ENCODE peak calls at places on chromosomes 16 and 17, in ten cellular contexts. D is NCI-H1436, M is AG10803, P is hypothalamus, F is NCI-H2029 treated with DMSO at 0.1 percent for 48 hours, N is hippocampal formation, X is hepatic stellate cell, L is nephron progenitor cell, T is left ventricle myocardium superior, Y is Kasumi-1. G is an unnamed sample.

GRCh38 chr16:72932050-72932449 is 115.9 kb downstream of the ZFHX3 start:
- DNase-seq in L (no peak), N (no peak), D (no peak), F (no peak), T (no peak), X (no peak), Y (peak), P (no peak), M (no peak), G (no peak)

GRCh38 chr16:60636117-60636516 is 1400.1 kb downstream of the CDH8 start:
- DNase-seq in D (no peak), X (no peak), L (no peak), M (no peak), N (no peak), P (no peak), T (no peak), F (no peak), Y (no peak), G (no peak)

GRCh38 chr17:50149099-50149424 is 1.4 kb downstream of the PPP1R9B start:
- DNase-seq in M (no peak), F (no peak), Y (no peak), X (no peak), L (no peak), P (no peak), T (no peak), N (no peak), D (no peak), G (no peak)

GRCh38 chr16:86604436-86605220 is 26.3 kb downstream of the FOXL1 start:
- DNase-seq in N (no peak), L (no peak), P (no peak), F (no peak), Y (no peak), X (no peak), D (no peak), M (no peak), T (no peak), G (no peak)

GRCh38 chr17:43545383-43545632 is 832 bp downstream of the ETV4 start:
- DNase-seq in N (no peak), P (no peak), M (no peak), F (no peak), X (peak), L (no peak), Y (no peak), T (peak), D (no peak), G (no peak)

GRCh38 chr16:57815987-57816745 is 13.9 kb upstream of the KIFC3 start:
- DNase-seq in L (no peak), T (peak), Y (peak), P (peak), F (no peak), X (peak), D (no peak), N (peak), M (peak), G (peak)

GRCh38 chr17:9628509-9628908 is 16.8 kb upstream of the USP43 start:
- DNase-seq in P (no peak), M (no peak), Y (no peak), D (no peak), N (no peak), T (no peak), L (no peak), X (no peak), F (no peak), G (no peak)

GRCh38 chr16:27475561-27475960 is 73.6 kb downstream of the IL21R start:
- DNase-seq in T (no peak), X (peak), P (no peak), Y (no peak), M (peak), F (no peak), D (no peak), L (no peak), N (no peak), G (peak)

GRCh38 chr16:63816304-63816703 is 1305.6 kb downstream of the CDH11 start:
- DNase-seq in T (no peak), Y (no peak), X (no peak), F (no peak), L (no peak), N (no peak), P (no peak), D (no peak), M (no peak), G (no peak)

GRCh38 chr16:73713817-73714495 is 582.7 kb upstream of the PSMD7 start:
- DNase-seq in M (peak), L (peak), P (no peak), T (peak), N (peak), D (no peak), X (peak), Y (peak), F (no peak), G (peak)

GRCh38 chr16:23013484-23013883 is 135.8 kb downstream of the USP31 start:
- DNase-seq in P (no peak), F (no peak), N (no peak), T (no peak), D (no peak), M (no peak), Y (no peak), L (no peak), X (no peak), G (no peak)

GRCh38 chr16:5206331-5206990 is 108.9 kb upstream of the EEF2KMT start:
- DNase-seq in Y (no peak), P (no peak), X (no peak), L (no peak), T (no peak), M (no peak), N (no peak), D (no peak), F (no peak), G (no peak)

GRCh38 chr17:77863814-77864161 is 94.7 kb upstream of the TNRC6C start:
- DNase-seq in L (peak), D (no peak), P (no peak), Y (peak), F (peak), T (peak), N (no peak), X (peak), M (peak), G (no peak)

GRCh38 chr16:77212736-77213541 is 13.7 kb downstream of the SYCE1L start:
- DNase-seq in P (no peak), D (peak), L (peak), F (peak), X (no peak), T (peak), Y (peak), N (no peak), M (no peak), G (no peak)

GRCh38 chr17:15121426-15121825 is 143.7 kb downstream of the PMP22 start:
- DNase-seq in P (no peak), N (no peak), T (no peak), X (no peak), F (no peak), D (no peak), Y (no peak), M (peak), L (no peak), G (no peak)

GRCh38 chr16:5073279-5073629 is 1.6 kb downstream of the ALG1 start:
- DNase-seq in P (no peak), T (no peak), D (no peak), Y (no peak), M (peak), L (no peak), F (no peak), X (no peak), N (no peak), G (peak)

GRCh38 chr17:81518113-81518784 is 5.7 kb upstream of the ACTG1 start:
- DNase-seq in T (no peak), F (no peak), M (no peak), L (peak), D (peak), P (no peak), Y (no peak), N (no peak), X (no peak), G (no peak)

GRCh38 chr17:79978545-79978852 is 57.2 kb downstream of the TBC1D16 start:
- DNase-seq in D (no peak), T (no peak), Y (no peak), X (no peak), P (no peak), N (no peak), L (no peak), F (no peak), M (peak), G (no peak)

GRCh38 chr17:82536220-82537201 is 17.0 kb downstream of the FOXK2 start:
- DNase-seq in N (no peak), D (no peak), P (no peak), Y (no peak), M (peak), T (no peak), X (peak), L (no peak), F (no peak), G (peak)

GRCh38 chr16:84754353-84754856 is 54.6 kb downstream of the USP10 start:
- DNase-seq in T (no peak), X (peak), F (peak), L (peak), D (peak), M (peak), P (no peak), Y (peak), N (peak), G (peak)

GRCh38 chr16:75104836-75105235 is 11.7 kb downstream of the LDHD start:
- DNase-seq in X (no peak), N (no peak), L (no peak), F (no peak), T (no peak), Y (no peak), D (no peak), M (no peak), P (no peak), G (no peak)

GRCh38 chr17:48725294-48726064 is 2.5 kb downstream of the PRAC2 start:
- DNase-seq in D (no peak), F (no peak), X (no peak), M (no peak), L (peak), Y (no peak), P (no peak), T (no peak), N (no peak), G (no peak)

GRCh38 chr17:51371732-51372151 is 111.4 kb downstream of the UTP18 start:
- DNase-seq in Y (peak), D (peak), P (peak), M (peak), F (peak), L (peak), T (no peak), N (peak), X (peak), G (peak)

GRCh38 chr17:18025596-18026407 is 13.2 kb downstream of the ATPAF2 start:
- DNase-seq in Y (no peak), N (no peak), P (no peak), F (no peak), D (no peak), T (no peak), X (no peak), M (peak), L (no peak), G (peak)

GRCh38 chr16:81630632-81631026 is 148.5 kb upstream of the PLCG2 start:
- DNase-seq in Y (no peak), P (no peak), D (no peak), M (no peak), T (no peak), N (no peak), F (no peak), L (no peak), X (no peak), G (no peak)

G was measured in HFFc6.